ENCODE peak calls at places on chromosomes 11 and 22, in ten cellular contexts. A, O, E, I, T, K, J, Q, V and S are unnamed samples.

GRCh38 chr22:35477911-35478582 is 62.6 kb upstream of the RASD2 start:
- DNase-seq in J (peak), Q (peak), T (peak), E (peak), V (no peak), A (no peak), I (peak), O (peak), K (peak), S (no peak)

GRCh38 chr11:28461338-28461737 is 353.1 kb downstream of the METTL15 start:
- DNase-seq in T (no peak), J (no peak), O (peak), Q (peak), A (no peak), I (no peak), E (peak), V (no peak), K (no peak), S (no peak)

GRCh38 chr11:3220101-3220500 is 1.5 kb upstream of the MRGPRG start:
- DNase-seq in J (no peak), O (no peak), Q (no peak), E (no peak), V (peak), T (no peak), I (no peak), K (no peak), A (no peak), S (peak)

GRCh38 chr11:111414267-111414931 is 35.3 kb upstream of the POU2AF1 start:
- DNase-seq in O (no peak), T (no peak), V (no peak), I (no peak), Q (no peak), E (no peak), K (no peak), A (no peak), J (no peak), S (no peak)

GRCh38 chr11:11010624-11011127 is 152.8 kb upstream of the ZBED5 start:
- DNase-seq in E (no peak), A (peak), Q (no peak), J (peak), O (peak), I (peak), K (no peak), T (peak), V (peak), S (no peak)

GRCh38 chr11:131064373-131064991 is 148.2 kb upstream of the SNX19 start:
- DNase-seq in T (peak), O (peak), E (peak), I (peak), J (peak), V (peak), A (no peak), K (no peak), Q (peak), S (peak)

GRCh38 chr11:67027943-67028542 is 5.1 kb downstream of the SYT12 start:
- DNase-seq in T (no peak), Q (peak), J (peak), E (no peak), A (no peak), V (no peak), K (no peak), I (no peak), O (no peak), S (peak)

GRCh38 chr11:41784513-41785335 is 325.3 kb upstream of the LRRC4C start:
- DNase-seq in T (no peak), K (no peak), J (peak), Q (no peak), E (no peak), O (no peak), V (no peak), I (no peak), A (no peak), S (no peak)

GRCh38 chr22:21726650-21727049 is 8.9 kb downstream of the YPEL1 start:
- DNase-seq in E (no peak), V (no peak), T (no peak), K (no peak), J (no peak), Q (no peak), I (no peak), O (no peak), A (no peak), S (peak)

GRCh38 chr11:95089620-95090542 is at the start of gene ENDOD1:
- DNase-seq in A (peak), Q (peak), V (peak), O (peak), J (peak), I (peak), K (peak), E (peak), T (peak), S (peak)

GRCh38 chr11:37512156-37512780 is 914.2 kb upstream of the RAG2 start:
- DNase-seq in A (no peak), O (no peak), I (no peak), K (no peak), E (peak), Q (no peak), T (no peak), V (no peak), J (peak), S (no peak)

GRCh38 chr22:44574057-44574456 is 76.0 kb upstream of the RTL6 start:
- DNase-seq in E (peak), I (no peak), Q (peak), K (peak), T (peak), A (no peak), V (peak), O (peak), J (peak), S (no peak)

GRCh38 chr11:72814831-72815618 is 814 bp downstream of the ATG16L2 start:
- DNase-seq in A (no peak), J (peak), T (no peak), I (no peak), O (peak), E (peak), K (peak), Q (peak), V (no peak), S (peak)

GRCh38 chr22:38437416-38437815 is 17.6 kb downstream of the KCNJ4 start:
- DNase-seq in E (no peak), Q (no peak), T (no peak), V (no peak), A (no peak), J (peak), O (no peak), I (no peak), K (no peak), S (no peak)

GRCh38 chr22:22865311-22866072 is 22.1 kb upstream of the IGLL5 start:
- DNase-seq in J (no peak), I (no peak), V (no peak), K (no peak), O (no peak), E (peak), T (no peak), Q (no peak), A (no peak), S (no peak)

GRCh38 chr22:37230673-37231405 is 13.2 kb downstream of the RAC2 start:
- DNase-seq in Q (peak), E (no peak), O (no peak), V (peak), K (no peak), J (no peak), A (peak), T (no peak), I (no peak), S (peak)

GRCh38 chr11:7899418-7899817 is 31.6 kb downstream of the OR10A6 start:
- DNase-seq in V (no peak), I (no peak), O (no peak), J (no peak), A (no peak), E (no peak), T (no peak), K (no peak), Q (no peak), S (no peak)

GRCh38 chr11:12723410-12724297 is 49.4 kb downstream of the TEAD1 start:
- DNase-seq in V (no peak), T (no peak), E (peak), J (peak), A (no peak), O (peak), Q (no peak), K (no peak), I (no peak), S (no peak)

GRCh38 chr22:33188316-33188715 is 130.1 kb upstream of the SYN3 start:
- DNase-seq in O (no peak), E (peak), T (no peak), Q (no peak), I (no peak), K (no peak), A (no peak), J (peak), V (no peak), S (no peak)

GRCh38 chr11:122882189-122882808 is at the start of gene JHY:
- DNase-seq in A (no peak), Q (no peak), I (no peak), O (no peak), T (no peak), V (no peak), K (no peak), E (peak), J (no peak), S (no peak)

GRCh38 chr11:70448983-70449567 is 50.7 kb downstream of the CTTN start:
- DNase-seq in A (no peak), Q (no peak), O (no peak), V (no peak), K (no peak), E (no peak), J (no peak), T (no peak), I (no peak), S (no peak)
- TF ChIP-seq CTCF in A (peak), Q (peak), O (peak), V (peak), K (no peak), E (peak), J (peak), T (no peak), I (peak), S (peak)

DNA sequence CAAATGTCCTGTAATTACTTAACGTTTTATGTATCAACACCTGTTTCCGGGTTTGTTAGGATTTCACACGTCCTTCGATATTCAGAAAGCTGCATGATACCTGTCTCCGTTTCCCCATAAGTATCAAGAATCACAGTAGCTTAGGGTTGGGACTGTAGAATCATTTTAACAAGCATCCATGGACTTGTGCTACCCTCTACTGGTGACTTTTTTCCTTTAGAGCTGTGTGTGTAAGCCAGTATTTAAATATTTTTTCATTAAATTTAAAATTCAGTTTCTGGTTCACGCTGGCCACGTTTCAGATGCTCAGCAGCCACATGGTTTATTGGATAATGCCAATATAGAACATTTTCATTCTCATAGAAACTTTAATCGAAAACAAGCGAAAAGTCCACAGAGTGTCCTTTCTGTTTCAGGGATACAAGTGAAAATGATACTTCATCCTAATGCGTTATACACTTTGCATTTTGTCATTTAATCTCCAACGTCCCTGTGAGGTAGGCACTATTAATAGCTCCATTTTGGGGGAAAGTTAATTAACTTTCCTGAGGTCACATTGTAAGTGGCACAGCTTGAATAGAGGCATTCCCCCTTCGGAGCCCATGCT is 61.5 kb upstream of the SLC25A18 start:
- DNase-seq in K (peak), J (peak), V (peak), I (no peak), Q (peak), T (no peak), O (peak), A (no peak), E (peak), S (peak)
- TF ChIP-seq CTCF in K (peak), J (peak), V (peak), I (peak), Q (peak), T (peak), O (peak), A (peak), E (peak), S (peak)

GRCh38 chr11:612201-612960 is 3.4 kb downstream of the IRF7 start:
- DNase-seq in J (no peak), T (peak), Q (no peak), K (no peak), A (no peak), E (no peak), I (no peak), V (peak), O (peak), S (no peak)
- TF ChIP-seq CTCF in J (peak), T (no peak), Q (peak), K (no peak), A (no peak), E (peak), I (no peak), V (no peak), O (peak), S (peak)

DNA sequence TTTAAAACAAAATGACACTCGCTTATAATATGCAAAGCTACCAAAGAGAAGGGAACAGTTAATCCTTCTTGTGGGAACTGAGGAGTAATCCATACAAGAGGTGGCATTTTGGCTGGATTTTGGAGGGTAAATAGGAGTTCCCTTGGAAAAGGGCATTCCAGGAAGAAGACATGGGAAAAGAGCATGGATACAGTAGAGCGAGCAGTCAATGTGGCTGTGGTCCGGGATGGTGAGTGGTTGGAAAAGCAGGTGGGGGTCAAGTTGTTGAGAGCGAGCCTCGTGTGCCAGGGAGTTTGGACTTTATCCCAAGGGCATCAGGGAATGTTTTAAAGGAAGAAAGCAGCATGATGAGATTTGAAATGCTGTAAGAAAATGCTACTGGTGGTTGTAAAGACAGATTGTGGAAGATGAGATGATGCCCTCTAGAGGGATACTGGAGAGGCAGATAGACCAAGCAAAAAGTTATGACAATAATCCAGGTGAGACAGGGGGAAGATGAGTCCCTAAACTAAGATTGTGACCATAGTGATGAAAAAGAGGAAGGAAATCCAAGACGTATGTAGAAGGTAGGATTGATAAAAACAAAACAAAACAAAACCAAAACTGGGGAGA is 3.8 kb upstream of the MMP7 start:
- DNase-seq in I (no peak), E (no peak), J (no peak), T (no peak), Q (no peak), V (no peak), K (no peak), O (no peak), A (no peak), S (peak)
- TF ChIP-seq CTCF in I (no peak), E (peak), J (peak), T (peak), Q (peak), V (no peak), K (no peak), O (peak), A (no peak), S (peak)

DNA sequence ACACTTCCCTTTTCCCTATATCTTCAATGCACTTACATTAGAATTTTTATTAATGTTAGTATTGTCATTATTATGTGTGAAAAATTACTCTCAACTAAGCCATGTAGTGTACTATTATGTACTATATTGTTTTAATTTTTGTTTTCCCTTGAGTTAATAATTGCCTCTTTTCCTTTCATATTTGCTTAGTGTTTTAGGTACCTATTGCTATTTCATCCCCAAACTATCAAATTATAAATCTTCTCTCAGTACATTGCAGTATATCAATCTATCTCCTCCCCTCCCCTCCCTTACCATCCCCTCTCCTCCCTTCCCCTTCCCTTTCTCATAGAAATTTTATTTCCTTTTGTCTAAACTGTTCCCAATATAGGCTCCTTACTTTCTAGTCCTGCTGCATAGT is 12.8 kb upstream of the TENM4 start:
- DNase-seq in Q (no peak), V (no peak), E (no peak), O (no peak), T (no peak), K (no peak), I (no peak), J (no peak), A (no peak), S (no peak)
- TF ChIP-seq CTCF in Q (no peak), V (no peak), E (no peak), O (no peak), T (no peak), K (no peak), I (no peak), J (no peak), A (no peak), S (no peak)

GRCh38 chr11:47186076-47186936 is at the start of gene PACSIN3:
- DNase-seq in V (no peak), J (no peak), A (peak), I (peak), Q (no peak), O (peak), T (peak), K (peak), E (peak), S (peak)
- TF ChIP-seq CTCF in V (no peak), J (no peak), A (no peak), I (no peak), Q (peak), O (no peak), T (peak), K (no peak), E (peak), S (no peak)

DNA sequence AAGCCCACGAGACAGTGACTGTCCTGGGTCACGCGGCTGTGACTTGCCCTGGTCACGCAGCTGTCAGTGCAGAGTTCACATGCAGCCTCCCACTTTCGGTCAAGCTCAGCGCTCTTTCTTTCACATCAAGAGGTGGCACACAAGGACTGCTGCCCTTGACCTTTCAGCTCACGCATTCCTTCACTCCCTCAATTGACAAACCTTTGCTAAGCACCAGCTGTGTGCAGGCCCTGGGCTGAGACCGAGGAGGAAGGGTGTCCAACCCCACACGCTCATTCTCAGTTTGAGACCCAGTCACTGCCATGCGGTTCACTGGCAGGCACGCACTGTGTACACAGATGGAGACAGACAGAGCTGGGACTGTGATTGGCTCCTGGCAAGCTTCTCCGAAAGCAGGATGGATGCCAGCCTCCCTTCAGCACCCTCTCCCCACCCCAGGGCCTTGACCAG is 70.3 kb downstream of the SCUBE1 start:
- DNase-seq in Q (no peak), T (no peak), K (peak), I (no peak), A (no peak), E (no peak), O (no peak), J (no peak), V (peak), S (no peak)
- TF ChIP-seq CTCF in Q (no peak), T (no peak), K (no peak), I (no peak), A (no peak), E (no peak), O (no peak), J (no peak), V (no peak), S (no peak)